ENCODE peak calls at places on chromosomes 12 and 14, in seven cellular contexts. E is DMS153; L is activated naive CD4-positive, alpha-beta T cell treated with anti-CD3 and anti-CD28 coated beads, Interleukin-2, amount 50 U/mL, for 16 hours; Y is NCI-H345; M is activated CD4-positive, alpha-beta memory T cell treated with anti-CD3 and anti-CD28 coated beads, Interleukin-2, amount 10 ng/mL, durations not matched to agents 7 days and 5 days; C is NCI-H1105; T is T1000. D is an unnamed sample.

GRCh38 chr12:106285993-106286392 is 16.5 kb upstream of the TCP11L2 start:
- DNase-seq in E (peak; percentile 2), L (no peak), Y (peak; percentile 3), M (no peak), C (no peak), T (no peak), D (no peak)

GRCh38 chr12:52452101-52452500 is at the start of gene KRT6B:
- DNase-seq in E (no peak), L (no peak), Y (no peak), M (no peak), C (no peak), T (no peak), D (no peak)

GRCh38 chr12:29616664-29617409 is 119.4 kb upstream of the OVCH1 start:
- DNase-seq in E (no peak), L (no peak), Y (no peak), M (no peak), C (no peak), T (peak; percentile 26), D (no peak)

GRCh38 chr12:87678453-87678852 is 350.7 kb downstream of the C12orf50 start:
- DNase-seq in E (no peak), L (no peak), Y (peak; percentile 5), M (no peak), C (no peak), T (no peak), D (peak; percentile 28)

GRCh38 chr12:53182836-53183235 is 2.1 kb upstream of the CSAD start:
- DNase-seq in E (no peak), L (no peak), Y (peak; percentile 8), M (peak; percentile 13), C (no peak), T (no peak), D (no peak)

GRCh38 chr14:99972748-99973466 is 92.3 kb upstream of the EVL start:
- DNase-seq in E (no peak), L (no peak), Y (no peak), M (no peak), C (no peak), T (no peak), D (no peak)

GRCh38 chr14:77613207-77613606 is 3.2 kb downstream of the SPTLC2 start:
- DNase-seq in E (no peak), L (no peak), Y (peak; percentile 18), M (no peak), C (no peak), T (no peak), D (no peak)

GRCh38 chr14:52313903-52314481 is at the start of gene PTGER2:
- DNase-seq in E (peak; percentile 19), L (peak; percentile 71), Y (peak; percentile 70), M (peak; percentile 93), C (peak; percentile 76), T (peak; percentile 73), D (no peak)

GRCh38 chr12:94649349-94650142 is 811 bp downstream of the TMCC3 start:
- DNase-seq in E (no peak), L (peak; percentile 37), Y (peak; percentile 26), M (peak; percentile 34), C (peak; percentile 11), T (peak; percentile 29), D (no peak)

GRCh38 chr12:89817501-89818226 is 109.0 kb upstream of the ATP2B1 start:
- DNase-seq in E (no peak), L (no peak), Y (no peak), M (no peak), C (no peak), T (no peak), D (no peak)

GRCh38 chr12:125696044-125696443 is 630.8 kb downstream of the AACS start:
- DNase-seq in E (no peak), L (no peak), Y (no peak), M (no peak), C (no peak), T (no peak), D (no peak)

D was measured in NCI-H2029.